ENCODE peak calls at places on chromosomes 5 and 9, in ten cellular contexts. V, W, M, Y, C, I, Z, B, J and S are unnamed samples.

GRCh38 chr5:113293613-113294340 is 141.0 kb downstream of the TSSK1B start:
- DNase-seq in V (no peak), W (no peak), M (no peak), Y (no peak), C (no peak), I (no peak), Z (peak), B (peak), J (no peak), S (peak)

GRCh38 chr9:93207326-93207814 is 23.4 kb downstream of the WNK2 start:
- DNase-seq in V (no peak), W (no peak), M (no peak), Y (no peak), C (peak), I (no peak), Z (no peak), B (no peak), J (no peak), S (peak)

GRCh38 chr5:102511666-102512065 is 12.9 kb upstream of the SLCO6A1 start:
- DNase-seq in V (no peak), W (no peak), M (no peak), Y (no peak), C (no peak), I (no peak), Z (no peak), B (peak), J (no peak), S (peak)

GRCh38 chr9:95831810-95832209 is 43.7 kb upstream of the ERCC6L2 start:
- DNase-seq in V (no peak), W (no peak), M (no peak), Y (peak), C (no peak), I (no peak), Z (no peak), B (no peak), J (no peak), S (no peak)

GRCh38 chr5:138641547-138642298 is 66.5 kb upstream of the HSPA9 start:
- DNase-seq in V (no peak), W (peak), M (no peak), Y (peak), C (peak), I (peak), Z (peak), B (peak), J (peak), S (peak)

GRCh38 chr9:123347289-123348060 is 8.5 kb upstream of the CRB2 start:
- DNase-seq in V (no peak), W (no peak), M (no peak), Y (no peak), C (no peak), I (no peak), Z (no peak), B (no peak), J (no peak), S (no peak)

GRCh38 chr9:93276973-93277372 is 93.0 kb downstream of the WNK2 start:
- DNase-seq in V (no peak), W (no peak), M (no peak), Y (peak), C (no peak), I (no peak), Z (no peak), B (peak), J (no peak), S (no peak)

GRCh38 chr5:35442916-35443639 is 174.6 kb upstream of the SPEF2 start:
- DNase-seq in V (no peak), W (no peak), M (no peak), Y (no peak), C (no peak), I (no peak), Z (no peak), B (no peak), J (no peak), S (peak)

GRCh38 chr9:110440161-110440560 is 102.5 kb upstream of the TXNDC8 start:
- DNase-seq in V (no peak), W (no peak), M (no peak), Y (no peak), C (no peak), I (no peak), Z (peak), B (peak), J (no peak), S (peak)

GRCh38 chr5:5979761-5980570 is 398.4 kb downstream of the MED10 start:
- DNase-seq in V (no peak), W (no peak), M (no peak), Y (no peak), C (no peak), I (no peak), Z (no peak), B (peak), J (no peak), S (no peak)

GRCh38 chr5:132225165-132226032 is 2.3 kb downstream of the P4HA2 start:
- DNase-seq in V (peak), W (peak), M (peak), Y (peak), C (no peak), I (peak), Z (peak), B (peak), J (peak), S (peak)

GRCh38 chr5:31196309-31196708 is 2.8 kb downstream of the CDH6 start:
- DNase-seq in V (no peak), W (no peak), M (no peak), Y (no peak), C (no peak), I (no peak), Z (no peak), B (peak), J (no peak), S (peak)

GRCh38 chr5:69498384-69498783 is 5.8 kb downstream of the OCLN start:
- DNase-seq in V (no peak), W (no peak), M (no peak), Y (no peak), C (no peak), I (no peak), Z (no peak), B (peak), J (no peak), S (no peak)

GRCh38 chr5:132446621-132447020 is 44.0 kb downstream of the IRF1 start:
- DNase-seq in V (no peak), W (no peak), M (no peak), Y (peak), C (no peak), I (peak), Z (no peak), B (no peak), J (no peak), S (no peak)

GRCh38 chr5:33536802-33537201 is 96.0 kb downstream of the TARS1 start:
- DNase-seq in V (no peak), W (no peak), M (no peak), Y (no peak), C (no peak), I (no peak), Z (no peak), B (no peak), J (no peak), S (no peak)

GRCh38 chr5:18010053-18010452 is 375.8 kb downstream of the TAF11L14 start:
- DNase-seq in V (no peak), W (no peak), M (no peak), Y (no peak), C (no peak), I (no peak), Z (no peak), B (peak), J (no peak), S (no peak)

GRCh38 chr9:135587658-135588057 is 26.1 kb downstream of the PAEP start:
- DNase-seq in V (no peak), W (peak), M (no peak), Y (no peak), C (no peak), I (no peak), Z (no peak), B (no peak), J (no peak), S (no peak)

GRCh38 chr9:94584555-94584954 is 9.1 kb downstream of the FBP2 start:
- DNase-seq in V (no peak), W (no peak), M (no peak), Y (no peak), C (no peak), I (no peak), Z (no peak), B (no peak), J (peak), S (no peak)

GRCh38 chr5:134545070-134545868 is 19.8 kb downstream of the JADE2 start:
- DNase-seq in V (no peak), W (no peak), M (no peak), Y (peak), C (no peak), I (peak), Z (no peak), B (no peak), J (no peak), S (no peak)

GRCh38 chr9:109239240-109239639 is 72.2 kb upstream of the FRRS1L start:
- DNase-seq in V (no peak), W (no peak), M (no peak), Y (no peak), C (no peak), I (no peak), Z (no peak), B (no peak), J (no peak), S (no peak)

GRCh38 chr9:137383453-137384115 is 39.4 kb downstream of the EXD3 start:
- DNase-seq in V (no peak), W (no peak), M (peak), Y (no peak), C (no peak), I (peak), Z (no peak), B (no peak), J (no peak), S (no peak)

GRCh38 chr5:143029293-143029692 is 259.1 kb downstream of the ARHGAP26 start:
- DNase-seq in V (no peak), W (no peak), M (no peak), Y (no peak), C (no peak), I (no peak), Z (no peak), B (no peak), J (no peak), S (no peak)

GRCh38 chr5:171391996-171392577 is 4.4 kb downstream of the NPM1 start:
- DNase-seq in V (no peak), W (no peak), M (no peak), Y (no peak), C (no peak), I (no peak), Z (no peak), B (no peak), J (no peak), S (no peak)

GRCh38 chr5:78597068-78597857 is 51.3 kb downstream of the LHFPL2 start:
- DNase-seq in V (no peak), W (peak), M (no peak), Y (no peak), C (no peak), I (no peak), Z (peak), B (peak), J (no peak), S (peak)

GRCh38 chr9:14418262-14419200 is 104.6 kb upstream of the NFIB start:
- DNase-seq in V (no peak), W (no peak), M (no peak), Y (no peak), C (no peak), I (no peak), Z (no peak), B (peak), J (no peak), S (no peak)

GRCh38 chr5:178229861-178230260 is 2.7 kb downstream of the PHYKPL start:
- DNase-seq in V (no peak), W (no peak), M (no peak), Y (no peak), C (peak), I (no peak), Z (no peak), B (no peak), J (no peak), S (no peak)

GRCh38 chr9:133497443-133497842 is 18.5 kb upstream of the SLC2A6 start:
- DNase-seq in V (no peak), W (no peak), M (no peak), Y (no peak), C (no peak), I (no peak), Z (no peak), B (no peak), J (no peak), S (no peak)

GRCh38 chr9:33164138-33164809 is 2.9 kb downstream of the B4GALT1 start:
- DNase-seq in V (no peak), W (no peak), M (no peak), Y (peak), C (no peak), I (no peak), Z (no peak), B (no peak), J (peak), S (no peak)

GRCh38 chr9:98807811-98808195 is 333 bp downstream of the GALNT12 start:
- DNase-seq in V (no peak), W (peak), M (no peak), Y (peak), C (no peak), I (no peak), Z (no peak), B (no peak), J (no peak), S (no peak)

GRCh38 chr9:130345009-130345992 is 79.7 kb downstream of the HMCN2 start:
- DNase-seq in V (no peak), W (no peak), M (peak), Y (no peak), C (no peak), I (no peak), Z (no peak), B (no peak), J (no peak), S (no peak)

GRCh38 chr5:73183491-73183891 is 10.5 kb downstream of the TMEM174 start:
- DNase-seq in V (no peak), W (no peak), M (no peak), Y (peak), C (no peak), I (no peak), Z (no peak), B (no peak), J (no peak), S (no peak)

GRCh38 chr9:129209580-129209979 is 31.5 kb upstream of the IER5L start:
- DNase-seq in V (no peak), W (no peak), M (no peak), Y (no peak), C (no peak), I (no peak), Z (no peak), B (no peak), J (no peak), S (no peak)

GRCh38 chr9:129206921-129207320 is 28.9 kb upstream of the IER5L start:
- DNase-seq in V (no peak), W (no peak), M (no peak), Y (no peak), C (no peak), I (no peak), Z (no peak), B (no peak), J (peak), S (no peak)

GRCh38 chr9:129209109-129209508 is 31.0 kb upstream of the IER5L start:
- DNase-seq in V (no peak), W (no peak), M (no peak), Y (no peak), C (no peak), I (no peak), Z (no peak), B (no peak), J (no peak), S (no peak)

GRCh38 chr9:129210125-129210524 is 32.1 kb upstream of the IER5L start:
- DNase-seq in V (no peak), W (no peak), M (no peak), Y (no peak), C (no peak), I (no peak), Z (no peak), B (no peak), J (no peak), S (no peak)

DNA sequence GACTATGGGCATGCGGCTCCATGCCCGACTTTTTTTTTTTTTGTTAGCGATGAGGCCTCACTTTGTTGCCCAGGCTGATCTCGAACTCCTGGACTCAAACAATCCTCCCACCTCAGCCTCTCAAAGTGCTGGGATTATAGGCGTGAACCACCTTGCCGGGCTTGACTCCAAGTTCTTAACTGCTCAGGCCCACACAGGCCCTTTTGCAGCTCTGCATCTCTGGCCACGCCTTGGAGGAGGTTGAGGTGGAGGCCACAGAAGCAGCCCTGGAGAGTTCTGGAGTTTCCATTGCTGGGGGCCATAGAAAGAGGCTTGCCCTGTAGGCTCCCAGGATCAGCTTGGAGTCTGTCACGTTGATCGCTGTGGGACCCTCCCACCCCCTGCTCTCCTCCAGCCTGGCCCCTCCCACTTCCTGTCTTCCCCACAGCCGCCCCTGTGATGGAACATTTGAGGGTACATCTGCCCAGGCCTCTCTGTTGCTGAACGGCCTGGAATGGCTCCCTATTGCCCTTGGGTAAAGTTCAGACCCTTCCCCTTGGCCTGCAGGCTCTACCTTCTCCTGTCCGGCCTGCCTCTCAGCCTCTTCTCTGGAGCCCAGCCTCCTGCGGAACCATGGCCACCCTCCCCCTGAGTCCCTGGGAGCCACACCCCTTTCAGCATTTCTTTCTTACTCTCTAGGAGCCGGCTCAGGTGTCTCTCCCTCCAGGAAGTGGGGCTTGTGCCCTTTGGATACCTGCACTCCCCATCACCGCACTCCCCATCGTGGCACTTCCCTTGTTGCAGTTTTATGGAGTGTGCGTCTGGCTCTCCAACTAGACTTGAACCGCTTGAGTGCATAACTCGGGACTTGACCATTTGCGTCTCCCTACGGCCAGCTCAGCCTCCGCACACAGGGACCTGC is 30.4 kb upstream of the IER5L start:
- DNase-seq in V (peak), W (peak), M (no peak), Y (no peak), C (no peak), I (no peak), Z (peak), B (no peak), J (peak), S (no peak)
- TF ChIP-seq CTCF in V (no peak), W (no peak), M (no peak), Y (no peak), C (no peak), I (no peak), Z (no peak), B (no peak), J (no peak), S (no peak)

GRCh38 chr5:114380721-114381120 is 18.9 kb downstream of the KCNN2 start:
- DNase-seq in V (no peak), W (no peak), M (no peak), Y (no peak), C (no peak), I (no peak), Z (no peak), B (no peak), J (no peak), S (no peak)

GRCh38 chr5:114377946-114378345 is 16.1 kb downstream of the KCNN2 start:
- DNase-seq in V (no peak), W (no peak), M (no peak), Y (peak), C (no peak), I (no peak), Z (no peak), B (no peak), J (no peak), S (no peak)

GRCh38 chr5:114377050-114377844 is 15.4 kb downstream of the KCNN2 start:
- DNase-seq in V (no peak), W (no peak), M (no peak), Y (no peak), C (no peak), I (no peak), Z (no peak), B (no peak), J (no peak), S (no peak)
- H3K27ac ChIP-seq in V (no peak), W (no peak), M (no peak), Y (no peak), C (no peak), I (no peak), Z (no peak), B (no peak), J (no peak), S (no peak)

DNA sequence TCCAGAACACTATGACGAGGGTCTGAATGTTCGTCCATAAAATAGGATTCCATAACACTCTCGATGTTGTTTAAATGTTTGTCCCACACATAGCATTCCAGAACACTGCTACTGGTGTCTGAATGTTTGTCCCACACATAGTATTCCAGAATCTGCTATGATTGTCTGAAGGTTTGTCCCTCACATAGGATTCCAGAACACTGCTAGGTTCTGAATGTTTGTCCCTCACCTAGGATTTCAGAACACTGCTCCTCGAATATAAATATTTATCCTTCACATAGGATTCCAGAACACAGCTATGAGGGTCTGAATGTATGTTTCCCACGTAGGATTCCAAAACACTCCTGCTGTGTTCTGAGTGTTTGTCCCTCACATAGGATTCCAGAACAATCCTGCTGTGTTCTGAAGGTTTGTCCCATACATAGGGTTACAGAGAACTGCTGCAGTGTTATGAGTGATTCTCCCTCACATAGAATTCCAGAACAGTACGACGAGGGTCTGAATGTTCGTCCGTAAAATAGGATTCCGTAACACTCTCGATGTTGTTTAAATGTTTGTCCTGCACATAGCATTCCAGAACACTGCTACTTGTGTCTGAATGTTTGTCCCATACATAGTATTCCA is 215.3 kb downstream of the FOXD4L6 start:
- DNase-seq in V (no peak), W (no peak), M (no peak), Y (no peak), C (no peak), I (no peak), Z (no peak), B (no peak), J (no peak), S (no peak)
- H3K4me3 ChIP-seq in V (no peak), W (no peak), M (no peak), Y (no peak), C (no peak), I (no peak), Z (no peak), B (no peak), J (no peak), S (no peak)

DNA sequence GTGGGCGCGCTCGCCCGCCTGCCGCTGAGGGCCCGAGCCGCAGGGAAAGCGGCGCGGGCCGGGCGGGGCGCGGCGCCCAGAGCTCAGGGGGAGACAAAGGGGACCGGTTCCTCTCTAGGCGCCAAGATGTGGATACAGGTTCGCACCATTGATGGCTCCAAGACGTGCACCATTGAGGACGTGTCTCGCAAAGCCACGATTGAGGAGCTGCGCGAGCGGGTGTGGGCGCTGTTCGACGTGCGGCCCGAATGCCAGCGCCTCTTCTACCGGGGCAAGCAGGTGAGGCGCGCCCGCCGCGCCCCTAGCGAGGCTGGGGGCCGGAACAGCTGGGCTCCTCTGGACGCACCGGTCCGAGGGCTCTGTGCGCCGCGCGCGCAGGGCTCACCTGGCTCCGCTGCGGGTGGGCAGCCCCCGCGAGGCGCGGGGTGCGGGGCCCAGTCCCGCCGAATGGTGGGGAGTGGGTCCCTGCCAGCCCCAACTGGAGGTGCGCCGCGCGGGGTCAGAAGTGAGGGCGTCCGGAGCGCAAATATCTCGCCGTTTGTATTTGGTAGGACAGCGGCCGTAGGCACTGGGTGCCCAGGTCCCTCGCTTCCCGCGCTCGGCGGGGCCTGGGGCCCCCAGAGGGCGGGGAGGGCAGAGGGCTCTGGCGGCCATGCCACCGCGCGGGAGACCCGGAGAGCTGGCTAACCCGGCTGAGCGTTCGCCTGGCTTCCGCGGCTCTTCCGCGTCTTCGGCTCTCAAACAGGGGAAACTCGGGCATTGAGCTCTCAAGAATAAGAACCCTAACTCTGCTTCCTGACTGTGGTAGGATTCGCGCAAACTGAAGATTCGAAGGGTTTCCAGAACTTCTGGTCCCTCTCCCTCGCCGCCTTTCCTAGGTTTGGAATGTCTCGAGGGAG is 615 bp downstream of the UHRF2 start:
- DNase-seq in V (no peak), W (peak), M (peak), Y (peak), C (peak), I (peak), Z (peak), B (peak), J (peak), S (no peak)
- TF ChIP-seq CTCF in V (no peak), W (no peak), M (no peak), Y (no peak), C (no peak), I (no peak), Z (no peak), B (no peak), J (no peak), S (no peak)

GRCh38 chr9:36400332-36401178 is 486 bp upstream of the RNF38 start:
- DNase-seq in V (no peak), W (peak), M (peak), Y (peak), C (peak), I (peak), Z (peak), B (peak), J (peak), S (peak)
- H3K27ac ChIP-seq in V (peak), W (peak), M (peak), Y (peak), C (peak), I (peak), Z (peak), B (peak), J (peak), S (peak)